ENCODE peak calls at places on chromosomes 7 and 10, in four cellular contexts. C is cardiac muscle cell, R is cardiac fibroblast, X is bronchial epithelial cell. H is an unnamed sample.

GRCh38 chr7:157519798-157520244 is 183.0 kb downstream of the DNAJB6 start:
- DNase-seq in R (no peak), X (no peak), C (no peak), H (peak)

GRCh38 chr7:66921396-66921917 is 432 bp downstream of the TMEM248 start:
- DNase-seq in C (peak), X (peak), R (peak), H (no peak)

GRCh38 chr7:93921607-93922446 is at the start of gene GNG11:
- DNase-seq in X (peak), R (peak), C (peak), H (peak)

GRCh38 chr10:44955408-44956070 is 4.1 kb upstream of the RASSF4 start:
- DNase-seq in C (no peak), X (no peak), R (no peak), H (no peak)

GRCh38 chr7:143023047-143023446 is 3.9 kb downstream of the OR9A2 start:
- DNase-seq in X (no peak), R (no peak), C (no peak), H (no peak)

GRCh38 chr7:106767073-106767472 is 98.0 kb upstream of the PIK3CG start:
- DNase-seq in C (no peak), X (no peak), R (peak), H (no peak)

GRCh38 chr7:157008206-157009169 is 2.0 kb downstream of the MNX1 start:
- DNase-seq in R (no peak), X (no peak), C (no peak), H (no peak)

GRCh38 chr10:110076559-110077318 is 69.0 kb downstream of the ADD3 start:
- DNase-seq in X (peak), C (no peak), R (peak), H (peak)

GRCh38 chr10:91251430-91252056 is 31.1 kb downstream of the PCGF5 start:
- DNase-seq in C (peak), R (peak), X (peak), H (peak)

GRCh38 chr7:2523461-2523905 is 3.9 kb downstream of the LFNG start:
- DNase-seq in C (no peak), R (no peak), X (peak), H (no peak)

GRCh38 chr10:114276066-114276465 is 37.0 kb downstream of the VWA2 start:
- DNase-seq in R (no peak), X (no peak), C (no peak), H (no peak)

GRCh38 chr10:73743327-73743904 is 756 bp upstream of the SEC24C start:
- DNase-seq in C (no peak), X (no peak), R (no peak), H (no peak)

GRCh38 chr10:79026341-79026761 is 42.4 kb upstream of the ZMIZ1 start:
- DNase-seq in C (no peak), R (no peak), X (no peak), H (no peak)

GRCh38 chr10:101272229-101272868 is 43.1 kb upstream of the LBX1 start:
- DNase-seq in C (peak), X (peak), R (peak), H (peak)

GRCh38 chr10:101008823-101009423 is 9.3 kb downstream of the LZTS2 start:
- DNase-seq in X (no peak), C (no peak), R (no peak), H (no peak)

GRCh38 chr10:97399843-97400545 is 1.1 kb downstream of the RRP12 start:
- DNase-seq in R (peak), X (peak), C (peak), H (peak)

GRCh38 chr10:123241391-123242141 is 87.4 kb downstream of the BUB3 start:
- DNase-seq in X (peak), R (no peak), C (no peak), H (peak)

GRCh38 chr7:158061884-158062656 is 525.6 kb downstream of the PTPRN2 start:
- DNase-seq in R (no peak), C (no peak), X (no peak), H (no peak)

GRCh38 chr7:71021049-71021448 is 110.9 kb upstream of the GALNT17 start:
- DNase-seq in R (no peak), C (no peak), X (no peak), H (no peak)
- TF ChIP-seq CTCF in R (no peak), C (no peak), X (no peak), H (no peak)

GRCh38 chr7:140060788-140061606 is 1.8 kb downstream of the PARP12 start:
- DNase-seq in R (peak), X (no peak), C (no peak), H (no peak)
- H3K4me3 ChIP-seq in R (no peak), X (no peak), C (no peak), H (no peak)

GRCh38 chr7:51299391-51300133 is 17.0 kb downstream of the COBL start:
- DNase-seq in C (no peak), X (no peak), R (no peak), H (no peak)
- TF ChIP-seq CTCF in C (no peak), X (peak), R (peak), H (no peak)

GRCh38 chr7:25851332-25852248 is 300.4 kb upstream of the NFE2L3 start:
- DNase-seq in R (peak), X (peak), C (peak), H (peak)
- H3K4me3 ChIP-seq in R (no peak), X (no peak), C (no peak), H (no peak)

GRCh38 chr10:3255086-3255485 is 82.5 kb upstream of the PITRM1 start:
- DNase-seq in X (no peak), R (no peak), C (no peak), H (no peak)
- TF ChIP-seq CTCF in X (no peak), R (no peak), C (no peak), H (no peak)

GRCh38 chr10:121079226-121079625 is 228.1 kb downstream of the WDR11 start:
- DNase-seq in R (no peak), C (no peak), X (no peak), H (no peak)
- H3K4me3 ChIP-seq in R (no peak), C (no peak), X (no peak), H (no peak)

GRCh38 chr10:19411119-19411518 is 362.5 kb downstream of the MALRD1 start:
- DNase-seq in X (no peak), C (no peak), R (no peak), H (no peak)

GRCh38 chr10:19416164-19416563 is 367.6 kb downstream of the MALRD1 start:
- DNase-seq in R (no peak), X (no peak), C (no peak), H (no peak)

GRCh38 chr10:19417740-19418139 is 369.1 kb downstream of the MALRD1 start:
- DNase-seq in X (no peak), R (no peak), C (no peak), H (no peak)

GRCh38 chr10:19408924-19409323 is 360.3 kb downstream of the MALRD1 start:
- DNase-seq in R (no peak), C (no peak), X (no peak), H (no peak)

DNA sequence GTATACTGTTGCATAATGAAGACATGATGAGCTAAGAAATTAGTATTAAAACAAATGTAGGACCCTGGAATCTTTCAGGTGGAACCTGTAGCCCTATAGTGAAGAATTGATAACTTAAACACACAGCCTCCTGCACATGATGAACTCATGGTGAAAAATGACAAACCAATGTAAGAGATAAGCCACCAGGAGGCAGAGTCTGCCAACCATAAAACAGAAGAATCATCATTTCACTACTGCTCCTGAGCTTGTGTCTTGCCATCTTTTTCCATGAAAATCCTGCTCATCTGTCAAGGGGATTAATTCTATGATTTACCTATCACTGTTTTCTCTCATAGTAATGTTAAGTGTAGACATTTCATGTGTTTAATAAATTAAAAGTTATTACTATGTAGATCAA is 363.9 kb downstream of the MALRD1 start:
- DNase-seq in R (peak), C (peak), X (peak), H (peak)
- TF ChIP-seq CTCF in R (peak), C (peak), X (peak), H (peak)

DNA sequence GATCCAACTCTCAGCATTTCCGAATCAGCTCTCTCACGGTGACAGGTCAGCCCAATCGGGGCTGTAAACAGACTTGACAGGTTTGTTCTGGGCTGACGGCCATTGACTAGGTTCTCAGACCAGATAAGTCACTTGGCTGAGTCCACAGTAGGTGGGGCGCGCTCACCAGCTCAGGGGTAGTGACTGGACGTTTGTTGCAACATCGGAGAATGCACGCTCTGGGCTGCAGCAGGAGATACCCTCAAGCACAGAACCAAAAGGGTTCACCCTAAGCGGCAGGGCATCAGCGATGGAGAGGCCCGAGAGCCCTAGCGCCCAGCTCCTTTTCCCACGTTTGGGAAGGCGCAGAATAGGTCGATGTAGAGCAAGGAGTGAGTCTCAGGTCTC is 1.8 kb downstream of the KLLN start:
- DNase-seq in R (peak), C (peak), X (peak), H (peak)
- H3K4me3 ChIP-seq in R (peak), C (peak), X (peak), H (peak)

GRCh38 chr10:43204943-43205671 is 61.8 kb downstream of the RASGEF1A start:
- DNase-seq in C (peak), X (peak), R (peak), H (peak)
- TF ChIP-seq CTCF in C (peak), X (peak), R (peak), H (peak)

GRCh38 chr10:86263907-86264306 is 102.7 kb downstream of the GRID1 start:
- DNase-seq in X (no peak), R (no peak), C (no peak), H (no peak)

GRCh38 chr10:86261470-86261869 is 105.1 kb downstream of the GRID1 start:
- DNase-seq in X (no peak), R (no peak), C (no peak), H (no peak)

GRCh38 chr10:86263209-86263608 is 103.4 kb downstream of the GRID1 start:
- DNase-seq in R (no peak), X (no peak), C (no peak), H (no peak)

GRCh38 chr10:86261933-86262665 is 104.5 kb downstream of the GRID1 start:
- DNase-seq in X (peak), R (no peak), C (no peak), H (peak)

DNA sequence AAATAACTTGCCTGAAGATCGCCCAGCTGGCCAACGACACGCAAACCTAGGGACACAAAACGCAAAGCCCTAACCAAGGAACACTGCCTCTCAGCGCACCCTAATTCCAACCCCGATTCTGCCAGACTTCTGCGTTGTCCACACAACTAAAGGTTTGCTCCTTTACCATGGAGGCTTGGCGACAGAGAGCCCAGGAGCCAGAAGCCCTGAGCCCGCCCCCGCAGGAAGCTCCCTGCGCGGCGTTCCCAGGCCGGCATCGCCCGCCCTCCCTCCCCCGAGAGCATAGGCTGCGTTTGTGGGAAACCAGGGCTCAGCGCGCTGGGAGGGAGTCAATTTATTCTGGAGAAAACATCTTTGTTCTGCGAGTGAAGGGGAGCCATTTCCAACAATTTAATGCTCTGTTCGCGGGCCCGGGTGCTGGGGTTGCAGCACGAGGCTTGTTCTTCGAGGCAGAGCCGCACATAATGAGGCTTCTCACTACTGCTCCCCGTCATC is 103.9 kb downstream of the GRID1 start:
- DNase-seq in X (no peak), R (no peak), C (no peak), H (no peak)
- H3K4me3 ChIP-seq in X (no peak), R (no peak), C (no peak), H (no peak)

H was measured in GM12865.